ENCODE peak calls at places on chromosomes 7 and 10, in ten cellular contexts. O is NCI-H345; T is fibroblast of the aortic adventitia; B is astrocyte of the spinal cord; P is fibroblast of mammary gland; C is A549; S is SW480; G is CD8-positive, alpha-beta T cell; V is BJ; X is HS-27A. H is an unnamed sample.

GRCh38 chr7:123770378-123770777 is 21.6 kb upstream of the WASL start:
- DNase-seq in O (no peak), X (no peak), T (peak), B (peak), G (no peak), V (no peak), C (peak), S (no peak), P (peak), H (no peak)

GRCh38 chr10:99927719-99928280 is 81.9 kb downstream of the DNMBP start:
- DNase-seq in G (no peak), O (no peak), C (no peak), V (no peak), B (no peak), P (no peak), T (no peak), X (no peak), S (no peak), H (no peak)

GRCh38 chr10:28823501-28824075 is 146.3 kb downstream of the BAMBI start:
- DNase-seq in B (no peak), S (no peak), T (no peak), O (no peak), X (no peak), C (no peak), P (no peak), G (no peak), V (no peak), H (no peak)

GRCh38 chr7:82360591-82361386 is 82.8 kb downstream of the CACNA2D1 start:
- DNase-seq in G (no peak), X (no peak), S (no peak), V (no peak), C (no peak), P (no peak), B (no peak), T (no peak), O (no peak), H (no peak)

GRCh38 chr7:158018971-158019645 is 568.5 kb downstream of the PTPRN2 start:
- DNase-seq in G (no peak), O (no peak), B (no peak), X (no peak), V (no peak), C (no peak), P (no peak), S (no peak), T (no peak), H (peak)

GRCh38 chr10:22874189-22874854 is 53.5 kb upstream of the ARMC3 start:
- DNase-seq in X (no peak), B (no peak), V (no peak), G (no peak), C (no peak), O (peak), P (no peak), S (no peak), T (peak), H (no peak)

GRCh38 chr7:150402671-150403321 is 23.7 kb downstream of the ZNF775 start:
- DNase-seq in V (no peak), S (peak), O (no peak), B (no peak), T (no peak), G (no peak), C (no peak), P (no peak), X (no peak), H (peak)

GRCh38 chr7:378551-379455 is 88.8 kb downstream of the FOXL3 start:
- DNase-seq in V (no peak), G (no peak), T (no peak), X (no peak), P (no peak), S (peak), B (no peak), C (no peak), O (no peak), H (peak)

GRCh38 chr10:986881-987634 is 1.2 kb upstream of the GTPBP4 start:
- DNase-seq in V (peak), G (no peak), O (no peak), S (no peak), T (peak), B (peak), P (peak), C (no peak), X (peak), H (no peak)

GRCh38 chr10:91891285-91892001 is 17.8 kb downstream of the FGFBP3 start:
- DNase-seq in S (no peak), X (no peak), C (peak), B (peak), G (no peak), V (no peak), P (peak), T (peak), O (no peak), H (peak)

GRCh38 chr10:123148414-123149161 is 652 bp downstream of the HMX2 start:
- DNase-seq in S (no peak), T (no peak), G (no peak), V (no peak), P (no peak), X (no peak), C (no peak), O (no peak), B (no peak), H (no peak)

GRCh38 chr7:140645166-140645565 is 4.6 kb upstream of the DENND2A start:
- DNase-seq in O (no peak), V (no peak), T (no peak), P (no peak), G (no peak), X (no peak), C (no peak), B (no peak), S (no peak), H (no peak)

GRCh38 chr7:101386558-101387199 is 24.0 kb downstream of the COL26A1 start:
- DNase-seq in O (peak), X (no peak), C (peak), G (no peak), P (peak), S (peak), V (no peak), B (no peak), T (no peak), H (no peak)

GRCh38 chr10:19817251-19818046 is 1.2 kb downstream of the PLXDC2 start:
- DNase-seq in X (no peak), P (no peak), V (no peak), O (no peak), T (no peak), G (no peak), S (no peak), B (no peak), C (no peak), H (peak)

GRCh38 chr10:126405239-126405785 is 17.0 kb upstream of the ADAM12 start:
- DNase-seq in V (no peak), O (no peak), G (no peak), C (no peak), T (no peak), X (no peak), P (no peak), S (no peak), B (no peak), H (no peak)

GRCh38 chr10:3963191-3963673 is 178.2 kb upstream of the KLF6 start:
- DNase-seq in G (no peak), P (no peak), C (no peak), T (no peak), O (no peak), S (no peak), B (no peak), X (no peak), V (no peak), H (peak)

GRCh38 chr7:136036336-136036735 is 59.2 kb upstream of the MTPN start:
- DNase-seq in G (no peak), P (no peak), T (no peak), X (no peak), B (no peak), S (no peak), C (no peak), O (no peak), V (no peak), H (no peak)

GRCh38 chr10:47081264-47081663 is 170.0 kb downstream of the PTPN20 start:
- DNase-seq in S (no peak), O (no peak), T (no peak), V (no peak), X (no peak), B (no peak), G (peak), C (no peak), P (no peak), H (peak)

GRCh38 chr10:613217-613616 is 76.3 kb downstream of the DIP2C start:
- DNase-seq in V (no peak), X (no peak), T (no peak), G (no peak), O (peak), P (no peak), C (no peak), B (no peak), S (no peak), H (no peak)

GRCh38 chr10:79001082-79001885 is 67.5 kb upstream of the ZMIZ1 start:
- DNase-seq in C (no peak), X (no peak), T (peak), B (no peak), S (no peak), P (peak), O (no peak), G (no peak), V (no peak), H (no peak)

GRCh38 chr7:12815871-12816270 is 128.4 kb downstream of the ARL4A start:
- DNase-seq in G (no peak), X (no peak), C (no peak), B (no peak), V (no peak), T (no peak), P (no peak), S (no peak), O (no peak), H (no peak)

GRCh38 chr7:16774294-16774693 is 20.7 kb downstream of the TSPAN13 start:
- DNase-seq in V (no peak), B (no peak), T (no peak), P (no peak), C (no peak), O (no peak), X (no peak), S (no peak), G (no peak), H (no peak)

GRCh38 chr10:93154531-93154930 is 80.8 kb downstream of the CYP26A1 start:
- DNase-seq in G (no peak), P (peak), B (no peak), C (no peak), T (no peak), V (no peak), S (no peak), O (no peak), X (no peak), H (no peak)

GRCh38 chr7:14751461-14751860 is 151.1 kb downstream of the DGKB start:
- DNase-seq in P (no peak), S (no peak), O (no peak), X (no peak), G (no peak), V (no peak), B (no peak), C (no peak), T (peak), H (no peak)

GRCh38 chr10:28505359-28505959 is 27.5 kb upstream of the WAC start:
- DNase-seq in T (no peak), G (no peak), S (no peak), V (no peak), B (no peak), C (no peak), O (no peak), P (no peak), X (no peak), H (no peak)

GRCh38 chr10:20551761-20552160 is 345.4 kb downstream of the NEBL start:
- DNase-seq in V (no peak), X (no peak), P (no peak), O (no peak), G (no peak), S (no peak), B (no peak), T (no peak), C (no peak), H (no peak)

GRCh38 chr7:786472-787255 is 45.6 kb upstream of the SUN1 start:
- DNase-seq in S (peak), T (peak), O (peak), G (peak), B (peak), C (peak), V (no peak), P (peak), X (no peak), H (no peak)

GRCh38 chr10:13390604-13391522 is 42.8 kb upstream of the SEPHS1 start:
- DNase-seq in B (no peak), S (no peak), X (no peak), C (no peak), G (no peak), O (no peak), P (peak), T (peak), V (no peak), H (no peak)

GRCh38 chr10:11742009-11742778 is at the start of gene ECHDC3:
- DNase-seq in C (peak), P (peak), X (no peak), O (peak), B (peak), G (peak), V (no peak), S (no peak), T (peak), H (peak)

GRCh38 chr7:73701357-73701995 is 18.0 kb downstream of the STX1A start:
- DNase-seq in O (no peak), G (no peak), S (peak), T (peak), B (peak), P (peak), C (peak), X (no peak), V (peak), H (peak)

GRCh38 chr7:76302299-76303056 is at the start of gene HSPB1:
- DNase-seq in O (peak), T (peak), G (peak), X (peak), B (peak), V (peak), S (peak), P (peak), C (peak), H (peak)

GRCh38 chr10:97673736-97674525 is 13.1 kb downstream of the AVPI1 start:
- DNase-seq in P (peak), X (no peak), O (no peak), T (peak), C (no peak), V (no peak), S (peak), B (peak), G (no peak), H (no peak)

GRCh38 chr7:73521636-73522080 is 435 bp downstream of the BAZ1B start:
- DNase-seq in V (no peak), C (peak), P (no peak), S (peak), X (peak), B (peak), T (peak), O (peak), G (no peak), H (peak)

GRCh38 chr10:10855178-10855577 is 162.5 kb upstream of the CELF2 start:
- DNase-seq in P (no peak), O (no peak), G (no peak), T (no peak), X (no peak), B (no peak), S (no peak), C (no peak), V (no peak), H (no peak)

GRCh38 chr7:879706-880105 is 3.4 kb downstream of the GET4 start:
- DNase-seq in X (no peak), G (no peak), T (no peak), S (no peak), P (no peak), O (no peak), C (no peak), B (no peak), V (no peak), H (no peak)